ENCODE peak calls at places on chromosome 22, in ten cellular contexts. P is activated CD4-positive, alpha-beta T cell treated with anti-CD3 and anti-CD28 coated beads for 48 hours; G is bronchial epithelial cell; M is RWPE2; L is sciatic nerve; B is activated T-cell treated with anti-CD3 and anti-CD28 coated beads, Interleukin-2, amount 50 U/mL, for 48 hours; C is LoVo; U is NCI-H69; K is heart right ventricle; N is anterior cingulate cortex. Y is an unnamed sample.
A peak's percentile ranks its signal among the peaks of the same experiment; 100 is the strongest.

GRCh38 chr22:30909306-30909705 is 59.3 kb downstream of the MORC2 start:
- DNase-seq in P (no peak), G (no peak), M (no peak), L (no peak), B (no peak), C (no peak), U (no peak), K (no peak), N (no peak), Y (no peak)

GRCh38 chr22:24417901-24418641 is 9.3 kb upstream of the ADORA2A start:
- DNase-seq in P (no peak), G (peak; percentile 57), M (no peak), L (no peak), B (no peak), C (no peak), U (peak; percentile 23), K (no peak), N (no peak), Y (no peak)

GRCh38 chr22:38402204-38402603 is 52.8 kb downstream of the KCNJ4 start:
- DNase-seq in P (no peak), G (no peak), M (peak; percentile 19), L (no peak), B (no peak), C (no peak), U (peak; percentile 37), K (no peak), N (no peak), Y (no peak)

GRCh38 chr22:24066260-24066659 is 55.2 kb downstream of the CABIN1 start:
- DNase-seq in P (no peak), G (peak; percentile 74), M (no peak), L (no peak), B (no peak), C (no peak), U (no peak), K (peak; percentile 58), N (no peak), Y (no peak)

GRCh38 chr22:20101638-20102037 is 14.3 kb upstream of the RANBP1 start:
- DNase-seq in P (no peak), G (no peak), M (no peak), L (no peak), B (no peak), C (no peak), U (no peak), K (no peak), N (no peak), Y (no peak)

GRCh38 chr22:33005476-33005875 is 52.7 kb downstream of the SYN3 start:
- DNase-seq in P (no peak), G (no peak), M (no peak), L (no peak), B (no peak), C (no peak), U (no peak), K (no peak), N (no peak), Y (no peak)

GRCh38 chr22:46105494-46106278 is 44.6 kb upstream of the PPARA start:
- DNase-seq in P (no peak), G (peak; percentile 73), M (peak; percentile 88), L (no peak), B (no peak), C (no peak), U (no peak), K (no peak), N (no peak), Y (peak; percentile 62)

GRCh38 chr22:26681395-26681821 is 24.0 kb downstream of the MIAT start:
- DNase-seq in P (no peak), G (no peak), M (no peak), L (no peak), B (no peak), C (no peak), U (no peak), K (no peak), N (no peak), Y (no peak)

GRCh38 chr22:29587938-29588699 is 7.2 kb upstream of the NIPSNAP1 start:
- DNase-seq in P (no peak), G (peak; percentile 94), M (peak; percentile 83), L (no peak), B (no peak), C (no peak), U (no peak), K (no peak), N (no peak), Y (peak; percentile 54)

GRCh38 chr22:38017272-38017920 is 33.0 kb upstream of the SOX10 start:
- DNase-seq in P (no peak), G (peak; percentile 49), M (no peak), L (peak; percentile 93), B (no peak), C (no peak), U (peak; percentile 68), K (peak; percentile 83), N (peak; percentile 52), Y (no peak)

GRCh38 chr22:50040717-50041116 is 17.4 kb downstream of the TTLL8 start:
- DNase-seq in P (no peak), G (no peak), M (no peak), L (no peak), B (no peak), C (no peak), U (no peak), K (no peak), N (no peak), Y (no peak)

GRCh38 chr22:20428496-20429253 is 8.9 kb downstream of the SCARF2 start:
- DNase-seq in P (no peak), G (no peak), M (peak; percentile 40), L (peak; percentile 48), B (no peak), C (no peak), U (no peak), K (no peak), N (no peak), Y (no peak)

GRCh38 chr22:36234919-36235318 is 4.4 kb downstream of the APOL2 start:
- DNase-seq in P (no peak), G (no peak), M (no peak), L (peak; percentile 61), B (no peak), C (no peak), U (peak; percentile 52), K (no peak), N (no peak), Y (no peak)

GRCh38 chr22:36280379-36280778 is 27.4 kb downstream of the APOL1 start:
- DNase-seq in P (no peak), G (no peak), M (no peak), L (peak; percentile 61), B (no peak), C (no peak), U (no peak), K (no peak), N (no peak), Y (no peak)

GRCh38 chr22:31049815-31050420 is 31.2 kb upstream of the SMTN start:
- DNase-seq in P (no peak), G (no peak), M (no peak), L (no peak), B (no peak), C (no peak), U (no peak), K (no peak), N (no peak), Y (no peak)

GRCh38 chr22:42277988-42278776 is 7.7 kb upstream of the TCF20 start:
- DNase-seq in P (no peak), G (no peak), M (no peak), L (peak; percentile 60), B (no peak), C (no peak), U (peak; percentile 69), K (no peak), N (peak; percentile 45), Y (no peak)

GRCh38 chr22:23675502-23676415 is 15.1 kb upstream of the RGL4 start:
- DNase-seq in P (no peak), G (no peak), M (peak; percentile 29), L (no peak), B (no peak), C (no peak), U (no peak), K (no peak), N (no peak), Y (no peak)

GRCh38 chr22:23376256-23376655 is 195.9 kb downstream of the BCR start:
- DNase-seq in P (peak; percentile 69), G (peak; percentile 26), M (no peak), L (no peak), B (peak; percentile 69), C (peak; percentile 2), U (peak; percentile 64), K (no peak), N (no peak), Y (peak; percentile 23)

GRCh38 chr22:44532466-44533025 is 34.5 kb upstream of the RTL6 start:
- DNase-seq in P (no peak), G (no peak), M (no peak), L (no peak), B (peak; percentile 28), C (no peak), U (peak; percentile 96), K (no peak), N (no peak), Y (no peak)

GRCh38 chr22:46614070-46614931 is 5.9 kb upstream of the GRAMD4 start:
- DNase-seq in P (peak; percentile 73), G (no peak), M (no peak), L (no peak), B (peak; percentile 73), C (no peak), U (no peak), K (no peak), N (no peak), Y (no peak)

GRCh38 chr22:26398741-26399153 is 30.3 kb upstream of the ASPHD2 start:
- DNase-seq in P (peak; percentile 74), G (peak; percentile 65), M (no peak), L (peak; percentile 66), B (peak; percentile 51), C (peak; percentile 51), U (peak; percentile 71), K (peak; percentile 43), N (peak; percentile 75), Y (peak; percentile 41)

GRCh38 chr22:32557424-32557823 is 82.8 kb downstream of the FBXO7 start:
- DNase-seq in P (no peak), G (peak; percentile 18), M (no peak), L (no peak), B (no peak), C (peak; percentile 16), U (no peak), K (no peak), N (no peak), Y (peak; percentile 76)

GRCh38 chr22:31676700-31677099 is 14.7 kb upstream of the PISD start:
- DNase-seq in P (peak; percentile 97), G (peak; percentile 90), M (peak; percentile 97), L (peak; percentile 95), B (peak; percentile 95), C (peak; percentile 87), U (peak; percentile 99), K (peak; percentile 94), N (peak; percentile 95), Y (peak; percentile 83)

GRCh38 chr22:42596376-42596775 is 18.3 kb downstream of the POLDIP3 start:
- DNase-seq in P (no peak), G (no peak), M (no peak), L (no peak), B (no peak), C (no peak), U (no peak), K (peak; percentile 43), N (no peak), Y (no peak)

GRCh38 chr22:46968359-46968740 is 205.9 kb downstream of the TBC1D22A start:
- DNase-seq in P (no peak), G (no peak), M (no peak), L (no peak), B (no peak), C (no peak), U (no peak), K (no peak), N (no peak), Y (no peak)

Y was measured in A549.